ENCODE peak calls at places on chromosomes 12 and 14, in four cellular contexts. One of them, this sample, is unnamed.

GRCh38 chr12:49346659-49347306 is at the start of gene DNAJC22:
- DNase-seq in ACHN: peak; percentile 54
- DNase-seq in activated CD4-positive, alpha-beta memory T cell treated with anti-CD3 and anti-CD28 coated beads, Interleukin-2, amount 10 ng/mL, durations not matched to agents 7 days and 5 days: peak; percentile 34
- DNase-seq in amniotic epithelial cell: no peak
- DNase-seq in this sample: peak; percentile 49

GRCh38 chr14:57319636-57320035 is 50.9 kb downstream of the AP5M1 start:
- DNase-seq in ACHN: no peak
- DNase-seq in activated CD4-positive, alpha-beta memory T cell treated with anti-CD3 and anti-CD28 coated beads, Interleukin-2, amount 10 ng/mL, durations not matched to agents 7 days and 5 days: no peak
- DNase-seq in amniotic epithelial cell: no peak
- DNase-seq in this sample: no peak

GRCh38 chr12:113103756-113104450 is 31.7 kb downstream of the RASAL1 start:
- DNase-seq in ACHN: no peak
- DNase-seq in activated CD4-positive, alpha-beta memory T cell treated with anti-CD3 and anti-CD28 coated beads, Interleukin-2, amount 10 ng/mL, durations not matched to agents 7 days and 5 days: peak; percentile 70
- DNase-seq in amniotic epithelial cell: no peak
- DNase-seq in this sample: peak; percentile 75

GRCh38 chr12:48351022-48351708 is 446 bp upstream of the ZNF641 start:
- DNase-seq in ACHN: peak; percentile 87
- DNase-seq in activated CD4-positive, alpha-beta memory T cell treated with anti-CD3 and anti-CD28 coated beads, Interleukin-2, amount 10 ng/mL, durations not matched to agents 7 days and 5 days: no peak
- DNase-seq in amniotic epithelial cell: peak; percentile 94
- DNase-seq in this sample: no peak

GRCh38 chr12:63889236-63889635 is 44.7 kb downstream of the SRGAP1 start:
- DNase-seq in ACHN: peak; percentile 42
- DNase-seq in activated CD4-positive, alpha-beta memory T cell treated with anti-CD3 and anti-CD28 coated beads, Interleukin-2, amount 10 ng/mL, durations not matched to agents 7 days and 5 days: no peak
- DNase-seq in amniotic epithelial cell: peak; percentile 80
- DNase-seq in this sample: no peak

GRCh38 chr12:79168687-79169086 is 304.1 kb downstream of the SYT1 start:
- DNase-seq in ACHN: no peak
- DNase-seq in activated CD4-positive, alpha-beta memory T cell treated with anti-CD3 and anti-CD28 coated beads, Interleukin-2, amount 10 ng/mL, durations not matched to agents 7 days and 5 days: no peak
- DNase-seq in amniotic epithelial cell: no peak
- DNase-seq in this sample: no peak

GRCh38 chr12:131827961-131828534 is at the start of gene MMP17:
- DNase-seq in ACHN: peak; percentile 82
- DNase-seq in activated CD4-positive, alpha-beta memory T cell treated with anti-CD3 and anti-CD28 coated beads, Interleukin-2, amount 10 ng/mL, durations not matched to agents 7 days and 5 days: no peak
- DNase-seq in amniotic epithelial cell: peak; percentile 21
- DNase-seq in this sample: peak; percentile 39

GRCh38 chr12:20004951-20005350 is 363.4 kb upstream of the PDE3A start:
- DNase-seq in ACHN: no peak
- DNase-seq in activated CD4-positive, alpha-beta memory T cell treated with anti-CD3 and anti-CD28 coated beads, Interleukin-2, amount 10 ng/mL, durations not matched to agents 7 days and 5 days: no peak
- DNase-seq in amniotic epithelial cell: peak; percentile 78
- DNase-seq in this sample: no peak

GRCh38 chr12:54452628-54453027 is 20.8 kb downstream of the GTSF1 start:
- DNase-seq in ACHN: no peak
- DNase-seq in activated CD4-positive, alpha-beta memory T cell treated with anti-CD3 and anti-CD28 coated beads, Interleukin-2, amount 10 ng/mL, durations not matched to agents 7 days and 5 days: no peak
- DNase-seq in amniotic epithelial cell: no peak
- DNase-seq in this sample: no peak

GRCh38 chr12:105567061-105567460 is 236.6 kb downstream of the C12orf75 start:
- DNase-seq in ACHN: no peak
- DNase-seq in activated CD4-positive, alpha-beta memory T cell treated with anti-CD3 and anti-CD28 coated beads, Interleukin-2, amount 10 ng/mL, durations not matched to agents 7 days and 5 days: no peak
- DNase-seq in amniotic epithelial cell: no peak
- DNase-seq in this sample: no peak

GRCh38 chr12:46368684-46369083 is 3.9 kb downstream of the SLC38A2 start:
- DNase-seq in ACHN: no peak
- DNase-seq in activated CD4-positive, alpha-beta memory T cell treated with anti-CD3 and anti-CD28 coated beads, Interleukin-2, amount 10 ng/mL, durations not matched to agents 7 days and 5 days: no peak
- DNase-seq in amniotic epithelial cell: no peak
- DNase-seq in this sample: no peak

GRCh38 chr14:50741571-50741970 is 73.5 kb upstream of the SAV1 start:
- DNase-seq in ACHN: no peak
- DNase-seq in activated CD4-positive, alpha-beta memory T cell treated with anti-CD3 and anti-CD28 coated beads, Interleukin-2, amount 10 ng/mL, durations not matched to agents 7 days and 5 days: peak; percentile 23
- DNase-seq in amniotic epithelial cell: peak; percentile 42
- DNase-seq in this sample: no peak

GRCh38 chr14:21382886-21383847 is 652 bp downstream of the SUPT16H start:
- DNase-seq in ACHN: peak; percentile 77
- DNase-seq in activated CD4-positive, alpha-beta memory T cell treated with anti-CD3 and anti-CD28 coated beads, Interleukin-2, amount 10 ng/mL, durations not matched to agents 7 days and 5 days: peak; percentile 59
- DNase-seq in amniotic epithelial cell: peak; percentile 54
- DNase-seq in this sample: peak; percentile 69

GRCh38 chr14:66315548-66315947 is 170.6 kb upstream of the CCDC196 start:
- DNase-seq in ACHN: no peak
- DNase-seq in activated CD4-positive, alpha-beta memory T cell treated with anti-CD3 and anti-CD28 coated beads, Interleukin-2, amount 10 ng/mL, durations not matched to agents 7 days and 5 days: no peak
- DNase-seq in amniotic epithelial cell: no peak
- DNase-seq in this sample: no peak

GRCh38 chr12:56103066-56103711 is 1.2 kb upstream of the PA2G4 start:
- DNase-seq in ACHN: no peak
- DNase-seq in activated CD4-positive, alpha-beta memory T cell treated with anti-CD3 and anti-CD28 coated beads, Interleukin-2, amount 10 ng/mL, durations not matched to agents 7 days and 5 days: peak; percentile 39
- DNase-seq in amniotic epithelial cell: no peak
- DNase-seq in this sample: peak; percentile 64

GRCh38 chr14:105891631-105892452 is 365.5 kb downstream of the TMEM121 start:
- DNase-seq in ACHN: no peak
- DNase-seq in activated CD4-positive, alpha-beta memory T cell treated with anti-CD3 and anti-CD28 coated beads, Interleukin-2, amount 10 ng/mL, durations not matched to agents 7 days and 5 days: no peak
- DNase-seq in amniotic epithelial cell: no peak
- DNase-seq in this sample: no peak

GRCh38 chr12:55713721-55714120 is 2.1 kb upstream of the BLOC1S1 start:
- DNase-seq in ACHN: no peak
- DNase-seq in activated CD4-positive, alpha-beta memory T cell treated with anti-CD3 and anti-CD28 coated beads, Interleukin-2, amount 10 ng/mL, durations not matched to agents 7 days and 5 days: no peak
- DNase-seq in amniotic epithelial cell: peak; percentile 60
- DNase-seq in this sample: no peak

GRCh38 chr14:103707329-103708263 is 7.7 kb downstream of the XRCC3 start:
- DNase-seq in ACHN: no peak
- DNase-seq in activated CD4-positive, alpha-beta memory T cell treated with anti-CD3 and anti-CD28 coated beads, Interleukin-2, amount 10 ng/mL, durations not matched to agents 7 days and 5 days: no peak
- DNase-seq in amniotic epithelial cell: no peak
- DNase-seq in this sample: no peak

GRCh38 chr12:71304306-71304705 is 135.3 kb upstream of the LGR5 start:
- DNase-seq in ACHN: no peak
- DNase-seq in activated CD4-positive, alpha-beta memory T cell treated with anti-CD3 and anti-CD28 coated beads, Interleukin-2, amount 10 ng/mL, durations not matched to agents 7 days and 5 days: no peak
- DNase-seq in amniotic epithelial cell: no peak
- DNase-seq in this sample: no peak

GRCh38 chr14:104496095-104496494 is 83.5 kb upstream of the C14orf180 start:
- DNase-seq in ACHN: no peak
- DNase-seq in activated CD4-positive, alpha-beta memory T cell treated with anti-CD3 and anti-CD28 coated beads, Interleukin-2, amount 10 ng/mL, durations not matched to agents 7 days and 5 days: no peak
- DNase-seq in amniotic epithelial cell: no peak
- DNase-seq in this sample: peak; percentile 5

GRCh38 chr14:90039253-90040010 is 22.4 kb upstream of the KCNK13 start:
- DNase-seq in ACHN: no peak
- DNase-seq in activated CD4-positive, alpha-beta memory T cell treated with anti-CD3 and anti-CD28 coated beads, Interleukin-2, amount 10 ng/mL, durations not matched to agents 7 days and 5 days: no peak
- DNase-seq in amniotic epithelial cell: peak; percentile 21
- DNase-seq in this sample: no peak

GRCh38 chr14:75690010-75690409 is 29.0 kb downstream of the TTLL5 start:
- DNase-seq in ACHN: no peak
- DNase-seq in activated CD4-positive, alpha-beta memory T cell treated with anti-CD3 and anti-CD28 coated beads, Interleukin-2, amount 10 ng/mL, durations not matched to agents 7 days and 5 days: no peak
- DNase-seq in amniotic epithelial cell: peak; percentile 63
- DNase-seq in this sample: no peak

GRCh38 chr12:870378-870777 is 79.1 kb downstream of the RAD52 start:
- DNase-seq in ACHN: no peak
- DNase-seq in activated CD4-positive, alpha-beta memory T cell treated with anti-CD3 and anti-CD28 coated beads, Interleukin-2, amount 10 ng/mL, durations not matched to agents 7 days and 5 days: no peak
- DNase-seq in amniotic epithelial cell: no peak
- DNase-seq in this sample: peak; percentile 33

GRCh38 chr12:108854055-108854452 is 3.3 kb downstream of the SSH1 start:
- DNase-seq in ACHN: peak; percentile 79
- DNase-seq in activated CD4-positive, alpha-beta memory T cell treated with anti-CD3 and anti-CD28 coated beads, Interleukin-2, amount 10 ng/mL, durations not matched to agents 7 days and 5 days: no peak
- DNase-seq in amniotic epithelial cell: peak; percentile 93
- DNase-seq in this sample: no peak

GRCh38 chr14:70907996-70908917 is 998 bp downstream of the PCNX1 start:
- DNase-seq in ACHN: peak; percentile 48
- DNase-seq in activated CD4-positive, alpha-beta memory T cell treated with anti-CD3 and anti-CD28 coated beads, Interleukin-2, amount 10 ng/mL, durations not matched to agents 7 days and 5 days: peak; percentile 62
- DNase-seq in amniotic epithelial cell: peak; percentile 85
- DNase-seq in this sample: peak; percentile 63

GRCh38 chr12:27009926-27010325 is 4.3 kb downstream of the TM7SF3 start:
- DNase-seq in ACHN: no peak
- DNase-seq in activated CD4-positive, alpha-beta memory T cell treated with anti-CD3 and anti-CD28 coated beads, Interleukin-2, amount 10 ng/mL, durations not matched to agents 7 days and 5 days: no peak
- DNase-seq in amniotic epithelial cell: no peak
- DNase-seq in this sample: no peak

GRCh38 chr14:23095196-23096108 is at the start of gene C14orf119:
- DNase-seq in ACHN: peak; percentile 99
- DNase-seq in activated CD4-positive, alpha-beta memory T cell treated with anti-CD3 and anti-CD28 coated beads, Interleukin-2, amount 10 ng/mL, durations not matched to agents 7 days and 5 days: peak; percentile 100
- DNase-seq in amniotic epithelial cell: peak; percentile 99
- DNase-seq in this sample: peak; percentile 100

GRCh38 chr12:73867147-73867546 is 670.5 kb upstream of the ATXN7L3B start:
- DNase-seq in ACHN: no peak
- DNase-seq in activated CD4-positive, alpha-beta memory T cell treated with anti-CD3 and anti-CD28 coated beads, Interleukin-2, amount 10 ng/mL, durations not matched to agents 7 days and 5 days: no peak
- DNase-seq in amniotic epithelial cell: no peak
- DNase-seq in this sample: no peak